ENCODE peak calls at places on chromosomes 2 and 18, in seven cellular contexts. Q, A, G, U, S, K and O are unnamed samples. For H3K9me3, the result is how much of the 10 kb centered on the place peaks cover.

GRCh38 chr2:11710632-11711381 is 35.6 kb upstream of the LPIN1 start:
- DNase-seq in Q (no peak), A (no peak), G (no peak), U (no peak), S (peak), K (no peak), O (no peak)

GRCh38 chr2:23900927-23901322 is 26.0 kb downstream of the ATAD2B start:
- DNase-seq in Q (no peak), A (no peak), G (no peak), U (no peak), S (no peak), K (no peak), O (peak)

GRCh38 chr2:231104115-231104713 is 20.6 kb downstream of the HTR2B start:
- DNase-seq in Q (peak), A (no peak), G (peak), U (peak), S (peak), K (peak), O (peak)

GRCh38 chr18:59919026-59919425 is 19.2 kb downstream of the PMAIP1 start:
- DNase-seq in Q (no peak), A (no peak), G (no peak), U (no peak), S (no peak), K (no peak), O (no peak)

GRCh38 chr18:59416818-59417217 is 57.8 kb upstream of the LMAN1 start:
- DNase-seq in Q (no peak), A (no peak), G (no peak), U (no peak), S (no peak), K (no peak), O (no peak)

GRCh38 chr2:161273038-161273760 is 35.0 kb upstream of the PSMD14 start:
- DNase-seq in Q (no peak), A (no peak), G (peak), U (no peak), S (no peak), K (peak), O (no peak)

GRCh38 chr2:7427293-7428060 is 510.3 kb downstream of the RNF144A start:
- DNase-seq in Q (no peak), A (no peak), G (peak), U (no peak), S (no peak), K (peak), O (no peak)

GRCh38 chr18:80159713-80160636 is 50.9 kb downstream of the ADNP2 start:
- DNase-seq in Q (no peak), A (no peak), G (no peak), U (no peak), S (no peak), K (no peak), O (no peak)

GRCh38 chr2:767440-767839 is 90.2 kb upstream of the TMEM18 start:
- DNase-seq in Q (no peak), A (no peak), G (no peak), U (no peak), S (no peak), K (no peak), O (no peak)

GRCh38 chr2:198483046-198483445 is 678.7 kb downstream of the PLCL1 start:
- DNase-seq in Q (no peak), A (no peak), G (no peak), U (no peak), S (no peak), K (no peak), O (no peak)

GRCh38 chr2:214378455-214379103 is 32.3 kb upstream of the VWC2L start:
- DNase-seq in Q (no peak), A (no peak), G (no peak), U (no peak), S (no peak), K (no peak), O (no peak)

GRCh38 chr18:4130734-4131719 is 324.1 kb downstream of the DLGAP1 start:
- DNase-seq in Q (no peak), A (no peak), G (no peak), U (no peak), S (no peak), K (no peak), O (no peak)

GRCh38 chr18:56740645-56741044 is 89.5 kb downstream of the WDR7 start:
- DNase-seq in Q (no peak), A (no peak), G (no peak), U (no peak), S (no peak), K (no peak), O (no peak)

GRCh38 chr2:7083580-7084509 is 166.6 kb downstream of the RNF144A start:
- DNase-seq in Q (no peak), A (no peak), G (no peak), U (no peak), S (no peak), K (no peak), O (no peak)

GRCh38 chr2:204923957-204924356 is 378.7 kb downstream of the PARD3B start:
- DNase-seq in Q (no peak), A (no peak), G (no peak), U (no peak), S (no peak), K (no peak), O (no peak)

GRCh38 chr18:46456691-46457090 is 200.3 kb downstream of the LOXHD1 start:
- DNase-seq in Q (no peak), A (no peak), G (no peak), U (no peak), S (no peak), K (no peak), O (no peak)

GRCh38 chr2:188787002-188787660 is 187.0 kb upstream of the COL3A1 start:
- DNase-seq in Q (no peak), A (no peak), G (no peak), U (no peak), S (no peak), K (no peak), O (no peak)

GRCh38 chr2:64910972-64911433 is 78.2 kb upstream of the SLC1A4 start:
- DNase-seq in Q (no peak), A (no peak), G (no peak), U (no peak), S (no peak), K (no peak), O (no peak)

GRCh38 chr18:35514752-35515459 is 17.1 kb upstream of the INO80C start:
- DNase-seq in Q (no peak), A (no peak), G (no peak), U (no peak), S (no peak), K (no peak), O (no peak)

GRCh38 chr2:196431076-196431475 is 208.4 kb upstream of the CCDC150 start:
- DNase-seq in Q (no peak), A (no peak), G (no peak), U (no peak), S (no peak), K (no peak), O (no peak)

GRCh38 chr2:127096280-127096679 is 10.7 kb downstream of the BIN1 start:
- DNase-seq in Q (no peak), A (no peak), G (no peak), U (peak), S (no peak), K (no peak), O (no peak)

GRCh38 chr2:221999702-222000101 is 299.1 kb downstream of the PAX3 start:
- DNase-seq in Q (no peak), A (no peak), G (no peak), U (no peak), S (no peak), K (no peak), O (no peak)

GRCh38 chr2:109318150-109318948 is 189.3 kb downstream of the SH3RF3 start:
- DNase-seq in Q (peak), A (peak), G (no peak), U (peak), S (peak), K (no peak), O (peak)

GRCh38 chr18:22391571-22392359 is 25.9 kb downstream of the CTAGE1 start:
- DNase-seq in Q (no peak), A (no peak), G (no peak), U (no peak), S (no peak), K (no peak), O (peak)

GRCh38 chr18:31102020-31102684 is at the start of gene DSC2:
- DNase-seq in Q (no peak), A (peak), G (no peak), U (no peak), S (peak), K (no peak), O (peak)

GRCh38 chr2:27059141-27059820 is 7.8 kb downstream of the AGBL5 start:
- DNase-seq in Q (no peak), A (no peak), G (no peak), U (peak), S (no peak), K (no peak), O (no peak)

GRCh38 chr2:26649322-26649721 is 8.2 kb upstream of the CIB4 start:
- DNase-seq in Q (no peak), A (no peak), G (no peak), U (no peak), S (peak), K (no peak), O (no peak)

GRCh38 chr2:59998324-59998723 is 555.1 kb downstream of the BCL11A start:
- DNase-seq in Q (no peak), A (no peak), G (no peak), U (no peak), S (no peak), K (no peak), O (no peak)

GRCh38 chr2:118224144-118224887 is 136.0 kb downstream of the INSIG2 start:
- DNase-seq in Q (no peak), A (peak), G (no peak), U (no peak), S (no peak), K (no peak), O (peak)

GRCh38 chr2:157830696-157831570 is 45.2 kb downstream of the ACVR1 start:
- DNase-seq in Q (no peak), A (no peak), G (no peak), U (no peak), S (no peak), K (peak), O (no peak)

DNA sequence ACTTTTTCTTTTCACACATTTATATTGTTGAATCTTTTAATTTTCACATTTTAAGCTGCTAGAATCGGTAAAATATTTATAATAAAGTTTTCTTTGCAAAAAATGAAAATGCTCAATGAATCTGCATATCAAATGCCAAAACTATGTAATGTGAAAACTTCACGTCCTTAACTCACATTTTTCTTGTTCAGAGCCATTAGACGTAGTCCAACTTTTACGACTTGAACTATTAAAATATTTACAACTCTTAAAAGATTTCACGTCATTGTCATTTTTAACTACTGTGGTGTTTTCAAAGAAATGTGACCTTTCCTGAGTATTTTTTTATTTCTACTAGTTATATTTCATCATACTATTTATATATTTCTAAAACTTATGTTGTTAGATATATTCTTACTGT is 54.9 kb downstream of the MRPS9 start:
- DNase-seq in Q (no peak), A (no peak), G (no peak), U (no peak), S (no peak), K (no peak), O (no peak)
- H3K9me3 ChIP-seq in Q (under half), A (under half), G (under half), U (under half), S (under half), K (under half), O (under half)

GRCh38 chr2:1784087-1784486 is 39.8 kb upstream of the PXDN start:
- DNase-seq in Q (no peak), A (peak), G (no peak), U (no peak), S (peak), K (no peak), O (no peak)
- TF ChIP-seq EP300 in Q (no peak), A (no peak), G (no peak), U (no peak), S (no peak), K (no peak), O (no peak)

GRCh38 chr2:1944986-1945385 is 200.7 kb upstream of the PXDN start:
- DNase-seq in Q (no peak), A (no peak), G (no peak), U (peak), S (no peak), K (no peak), O (no peak)
- H3K9me3 ChIP-seq in Q (under half), A (under half), G (under half), U (under half), S (under half), K (under half), O (under half)

GRCh38 chr2:32804205-32804604 is 142.5 kb upstream of the LTBP1 start:
- DNase-seq in Q (no peak), A (no peak), G (no peak), U (no peak), S (no peak), K (no peak), O (no peak)

GRCh38 chr2:32807662-32808061 is 139.1 kb upstream of the LTBP1 start:
- DNase-seq in Q (no peak), A (no peak), G (no peak), U (no peak), S (no peak), K (no peak), O (no peak)

GRCh38 chr2:32802877-32803276 is 143.9 kb upstream of the LTBP1 start:
- DNase-seq in Q (no peak), A (no peak), G (no peak), U (no peak), S (no peak), K (no peak), O (no peak)

GRCh38 chr2:32806857-32807256 is 139.9 kb upstream of the LTBP1 start:
- DNase-seq in Q (no peak), A (no peak), G (no peak), U (no peak), S (no peak), K (no peak), O (no peak)

DNA sequence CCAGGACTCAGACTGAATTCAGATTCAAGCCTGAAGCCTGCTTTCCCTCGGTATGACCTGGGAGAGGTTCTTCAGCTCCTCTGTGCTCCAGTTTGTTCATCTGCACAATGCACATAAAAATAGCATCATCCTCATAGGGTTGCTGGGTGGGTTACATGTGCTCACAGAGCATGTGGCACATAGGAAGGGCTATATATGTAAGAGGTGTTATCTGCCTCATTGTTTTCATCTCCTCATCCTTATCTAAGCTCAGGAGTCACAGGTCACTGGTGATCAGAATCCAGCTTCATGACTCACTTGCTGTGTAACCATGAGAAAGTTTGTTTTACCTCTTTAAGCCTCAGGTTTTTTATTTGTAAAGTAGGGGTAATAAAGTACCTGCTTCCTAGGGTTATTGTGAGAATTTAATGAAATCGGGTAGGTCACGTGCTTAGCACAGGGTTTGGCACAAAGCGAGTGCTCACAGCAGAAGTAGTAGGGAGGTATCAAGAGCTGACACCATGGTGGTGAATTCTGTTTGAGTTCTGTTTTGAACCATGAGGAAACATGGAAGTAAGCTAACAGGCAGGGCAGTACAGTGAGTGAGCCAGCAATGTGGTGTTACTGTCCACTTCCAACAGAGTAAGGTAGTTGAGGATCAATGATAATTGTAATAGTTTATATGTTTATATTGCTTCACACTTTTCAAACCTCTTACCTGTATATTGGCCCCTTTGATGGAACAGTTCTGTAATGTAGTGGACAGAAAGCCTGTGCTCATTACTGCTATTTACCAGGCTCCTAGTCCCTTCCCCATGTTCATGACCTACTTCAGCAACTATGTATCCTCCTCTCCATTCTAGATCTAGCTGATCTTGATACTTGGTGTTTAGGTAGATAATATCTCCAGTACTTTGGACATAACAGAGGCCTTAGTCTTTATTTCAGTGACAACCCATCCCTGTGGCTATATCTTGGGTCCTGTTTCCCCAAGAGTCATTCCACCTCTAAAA is 141.4 kb upstream of the LTBP1 start:
- DNase-seq in Q (no peak), A (no peak), G (no peak), U (no peak), S (no peak), K (peak), O (no peak)
- TF ChIP-seq EP300 in Q (no peak), A (no peak), G (no peak), U (no peak), S (no peak), K (no peak), O (no peak)